ENCODE peak calls at places on chromosome 2, in four cellular contexts. P is T follicular helper cell, H is ELR, D is ACHN. X is an unnamed sample.

GRCh38 chr2:37267685-37268084 is 36.2 kb downstream of the NDUFAF7 start:
- DNase-seq in P (no peak), D (no peak), H (peak), X (no peak)

GRCh38 chr2:132669854-132670103 is 226 bp downstream of the LYPD1 start:
- DNase-seq in H (no peak), P (no peak), D (no peak), X (peak)

GRCh38 chr2:184835081-184835728 is 236.9 kb downstream of the ZNF804A start:
- DNase-seq in D (no peak), P (no peak), H (no peak), X (no peak)

GRCh38 chr2:223529676-223530075 is 72.5 kb downstream of the SCG2 start:
- DNase-seq in D (no peak), P (no peak), H (no peak), X (no peak)

GRCh38 chr2:229728360-229728759 is 14.0 kb upstream of the DNER start:
- DNase-seq in D (no peak), P (no peak), H (peak), X (no peak)

GRCh38 chr2:233414273-233414654 is 60.0 kb downstream of the DGKD start:
- DNase-seq in D (peak), P (no peak), H (peak), X (peak)

GRCh38 chr2:152097291-152098032 is 1.4 kb downstream of the CACNB4 start:
- DNase-seq in P (no peak), D (peak), H (peak), X (peak)

GRCh38 chr2:118967124-118967880 is 25.3 kb downstream of the MARCO start:
- DNase-seq in P (no peak), D (no peak), H (no peak), X (no peak)

GRCh38 chr2:223076573-223076972 is 24.6 kb downstream of the KCNE4 start:
- DNase-seq in D (no peak), H (peak), P (no peak), X (no peak)

GRCh38 chr2:54876764-54877163 is 153.3 kb downstream of the EML6 start:
- DNase-seq in H (peak), P (no peak), D (no peak), X (no peak)

GRCh38 chr2:6079405-6079804 is 387.2 kb downstream of the SOX11 start:
- DNase-seq in D (no peak), P (no peak), H (no peak), X (no peak)

GRCh38 chr2:39227628-39228412 is 15.9 kb downstream of the CDKL4 start:
- DNase-seq in P (peak), H (peak), D (peak), X (peak)

GRCh38 chr2:238016526-238016925 is 44.3 kb upstream of the SCLY start:
- DNase-seq in P (no peak), D (no peak), H (no peak), X (no peak)

GRCh38 chr2:3611611-3612010 is 16.7 kb downstream of the COLEC11 start:
- DNase-seq in P (no peak), D (no peak), H (no peak), X (no peak)

GRCh38 chr2:72576861-72577260 is 249.0 kb downstream of the EXOC6B start:
- DNase-seq in D (no peak), P (no peak), H (no peak), X (no peak)

GRCh38 chr2:172211507-172211906 is 108.8 kb upstream of the DLX2 start:
- DNase-seq in D (no peak), P (no peak), H (peak), X (no peak)

GRCh38 chr2:221518937-221519635 is 53.0 kb downstream of the EPHA4 start:
- DNase-seq in D (no peak), P (no peak), H (no peak), X (no peak)

GRCh38 chr2:34447097-34447496 is 848.0 kb upstream of the FAM98A start:
- DNase-seq in P (no peak), D (no peak), H (no peak), X (no peak)

GRCh38 chr2:161386228-161386627 is 29.9 kb upstream of the TBR1 start:
- DNase-seq in P (no peak), D (no peak), H (no peak), X (no peak)

GRCh38 chr2:68302281-68302680 is 17.5 kb downstream of the CNRIP1 start:
- DNase-seq in P (no peak), D (peak), H (peak), X (no peak)

GRCh38 chr2:33425660-33426059 is 50.8 kb upstream of the RASGRP3 start:
- DNase-seq in P (no peak), H (peak), D (no peak), X (no peak)

GRCh38 chr2:197804758-197805597 is 585 bp downstream of the PLCL1 start:
- DNase-seq in H (peak), P (no peak), D (no peak), X (no peak)

GRCh38 chr2:82675186-82675585 is 1783.9 kb downstream of the SUCLG1 start:
- DNase-seq in D (peak), P (no peak), H (peak), X (peak)

GRCh38 chr2:85887566-85888019 is 1.2 kb downstream of the ST3GAL5 start:
- DNase-seq in P (peak), H (peak), D (peak), X (no peak)

X was measured in HTR-8/SVneo.